ENCODE peak calls at places on chromosomes 4 and X, in ten cellular contexts. V is activated CD8-positive, alpha-beta T cell treated with anti-CD3 and anti-CD28 coated beads for 36 hours; N is suprapubic skin; R is Panc1; Y is glutamatergic neuron; D is left lung; K is endothelial cell; B is transverse colon; M is cardiac muscle cell; A is tibial nerve. P is an unnamed sample.

GRCh38 chr4:3529363-3529762 is 2.9 kb downstream of the LRPAP1 start:
- DNase-seq in Y (peak; percentile 64), M (no peak), R (no peak), A (no peak), K (no peak), B (no peak), N (no peak), D (peak; percentile 79), V (no peak), P (no peak)

GRCh38 chr4:6601661-6602250 is 26.8 kb downstream of the MAN2B2 start:
- DNase-seq in D (no peak), R (no peak), B (no peak), A (no peak), V (no peak), M (no peak), Y (no peak), K (no peak), N (no peak), P (no peak)

GRCh38 chr4:87009095-87009648 is 74.4 kb downstream of the AFF1 start:
- DNase-seq in K (no peak), R (no peak), M (no peak), D (no peak), N (no peak), A (no peak), V (no peak), Y (no peak), B (peak; percentile 44), P (no peak)

GRCh38 chrX:150477364-150477763 is 91.1 kb upstream of the MTM1 start:
- DNase-seq in A (no peak), Y (no peak), V (no peak), K (no peak), R (no peak), D (no peak), N (no peak), B (no peak), M (no peak), P (no peak)

GRCh38 chr4:76989391-76990061 is 40.0 kb downstream of the SEPTIN11 start:
- DNase-seq in B (peak; percentile 54), K (no peak), D (no peak), N (no peak), Y (no peak), M (no peak), R (no peak), V (peak; percentile 85), A (no peak), P (no peak)

GRCh38 chr4:169999923-170000322 is 26.3 kb downstream of the MFAP3L start:
- DNase-seq in Y (no peak), A (no peak), N (no peak), K (no peak), D (no peak), V (no peak), M (no peak), B (no peak), R (no peak), P (no peak)

GRCh38 chr4:145731026-145731425 is 51.1 kb downstream of the C4orf51 start:
- DNase-seq in B (peak; percentile 60), N (no peak), M (no peak), V (no peak), R (no peak), D (no peak), Y (no peak), A (no peak), K (no peak), P (no peak)

GRCh38 chrX:149531599-149531998 is 9.2 kb upstream of the EOLA1 start:
- DNase-seq in M (no peak), K (no peak), D (no peak), Y (no peak), N (no peak), B (no peak), R (no peak), V (no peak), A (no peak), P (no peak)

GRCh38 chr4:185742766-185743165 is 69.2 kb downstream of the SORBS2 start:
- DNase-seq in V (no peak), B (no peak), D (no peak), K (no peak), R (no peak), A (no peak), Y (no peak), N (no peak), M (no peak), P (no peak)

GRCh38 chr4:115515379-115516171 is 402.2 kb upstream of the NDST4 start:
- DNase-seq in A (no peak), B (no peak), V (no peak), D (no peak), Y (no peak), M (no peak), K (no peak), R (no peak), N (no peak), P (no peak)

GRCh38 chr4:155604718-155605601 is 61.7 kb upstream of the GUCY1A1 start:
- DNase-seq in N (no peak), M (no peak), D (peak; percentile 51), K (no peak), Y (no peak), B (peak; percentile 24), R (no peak), V (no peak), A (no peak), P (no peak)

GRCh38 chr4:40301592-40301991 is 33.5 kb upstream of the CHRNA9 start:
- DNase-seq in D (no peak), N (no peak), R (no peak), Y (no peak), B (peak; percentile 64), V (peak; percentile 70), M (no peak), K (no peak), A (no peak), P (no peak)
- TF ChIP-seq CTCF in D (no peak), N (no peak), R (no peak), Y (no peak), B (no peak), V (no peak), M (no peak), K (no peak), A (no peak), P (no peak)

DNA sequence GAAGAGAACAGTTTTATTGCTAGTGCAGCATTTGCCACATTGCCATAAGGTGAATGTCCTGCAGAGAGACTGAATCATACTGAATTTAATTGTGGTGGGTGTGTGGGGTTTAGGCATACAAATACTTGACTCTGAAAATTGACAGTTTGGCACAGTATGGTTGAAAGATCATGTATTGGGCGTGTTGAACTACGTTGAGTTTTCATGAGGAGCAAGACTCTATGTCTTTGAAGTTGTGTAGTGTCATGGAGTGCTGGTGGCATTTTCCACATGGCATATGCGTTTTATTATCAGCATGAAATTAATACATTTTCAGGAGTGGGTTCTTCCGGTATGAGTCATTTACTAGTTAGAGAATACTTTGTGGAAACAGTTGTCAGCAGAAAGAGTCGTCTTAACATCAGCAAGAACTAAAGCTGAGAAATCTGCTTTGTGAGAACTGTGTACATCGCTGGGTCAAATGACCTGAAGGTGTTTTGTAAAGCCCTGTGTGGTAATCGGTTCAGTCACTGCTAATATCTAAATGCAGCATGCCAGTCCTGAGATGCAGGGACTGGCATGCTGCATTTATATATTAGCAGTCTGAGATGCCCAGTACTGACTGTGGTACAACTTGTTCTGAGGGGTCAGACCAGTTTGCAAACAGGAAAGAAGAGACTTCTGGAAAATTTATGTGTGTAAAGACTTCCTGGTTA is 50.3 kb downstream of the ARHGAP10 start:
- DNase-seq in V (no peak), K (no peak), B (no peak), D (no peak), Y (no peak), N (no peak), R (no peak), A (no peak), M (no peak), P (no peak)
- TF ChIP-seq CTCF in V (no peak), K (no peak), B (no peak), D (no peak), Y (no peak), N (no peak), R (no peak), A (no peak), M (no peak), P (no peak)

DNA sequence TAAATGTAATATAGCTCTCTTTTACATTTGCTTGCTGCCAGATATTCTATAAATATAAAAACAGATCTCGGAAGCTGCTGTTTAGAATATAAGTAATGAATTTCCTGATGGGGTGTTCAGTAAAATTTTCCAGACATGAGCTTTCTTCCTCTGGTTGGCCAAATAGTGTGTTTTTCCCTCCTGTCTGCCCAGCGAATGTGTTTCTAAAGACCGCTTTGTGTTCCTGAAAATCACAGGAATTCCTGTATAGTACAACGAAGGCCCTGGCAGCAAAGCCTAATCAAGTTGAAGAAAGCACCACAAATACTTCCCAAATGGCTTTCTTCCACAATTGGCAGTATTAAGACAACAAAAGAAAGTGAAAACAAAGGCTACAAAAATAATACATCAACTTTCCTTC is 494.1 kb downstream of the INPP4B start:
- DNase-seq in N (no peak), K (no peak), D (no peak), V (no peak), A (no peak), B (no peak), R (no peak), M (no peak), Y (no peak), P (no peak)
- TF ChIP-seq CTCF in N (no peak), K (no peak), D (no peak), V (no peak), A (no peak), B (no peak), R (no peak), M (no peak), Y (no peak), P (no peak)

GRCh38 chr4:58732973-58733372 is 1622.8 kb upstream of the IGFBP7 start:
- DNase-seq in A (no peak), V (no peak), Y (no peak), K (no peak), M (peak; percentile 7), D (no peak), N (no peak), B (no peak), R (no peak), P (no peak)
- TF ChIP-seq CTCF in A (no peak), V (no peak), Y (no peak), K (no peak), M (no peak), D (no peak), N (no peak), B (peak; percentile 33), R (peak; percentile 10), P (peak; percentile 16)

DNA sequence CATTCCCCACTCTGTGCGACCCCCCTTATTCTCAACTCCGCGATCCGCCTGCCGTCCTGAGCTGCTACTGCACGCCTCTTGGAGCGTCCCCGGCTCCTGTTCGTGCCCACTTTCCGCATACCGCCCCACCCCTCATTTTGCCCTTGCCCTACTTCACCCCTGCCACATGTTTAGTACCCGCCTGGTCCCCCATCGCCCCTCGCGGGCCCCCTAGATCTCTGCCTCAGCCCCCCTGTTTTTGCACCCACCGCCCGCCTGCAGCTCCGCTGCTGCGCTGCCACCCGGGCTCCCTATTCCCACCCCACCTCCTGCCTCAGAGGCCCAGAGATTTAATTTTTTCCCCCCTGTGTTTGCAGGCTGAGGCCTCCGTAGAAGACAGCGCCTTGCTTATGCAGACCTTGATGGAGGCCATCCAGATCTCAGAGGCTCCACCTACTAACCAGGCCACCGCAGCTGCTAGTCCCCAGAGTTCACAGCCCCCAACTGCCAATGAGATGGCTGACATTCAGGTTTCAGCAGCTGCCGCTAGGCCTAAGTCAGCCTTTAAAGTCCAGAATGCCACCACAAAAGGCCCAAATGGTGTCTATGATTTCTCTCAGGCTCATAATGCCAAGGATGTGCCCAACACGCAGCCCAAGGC is 1.4 kb downstream of the MAGED1 start:
- DNase-seq in M (peak; percentile 38), K (peak; percentile 9), A (no peak), B (peak; percentile 27), N (no peak), D (no peak), Y (peak; percentile 49), V (peak; percentile 61), R (no peak), P (no peak)
- TF ChIP-seq CTCF in M (no peak), K (no peak), A (no peak), B (no peak), N (no peak), D (no peak), Y (no peak), V (no peak), R (no peak), P (peak; percentile 7)

P was measured in osteocyte.